ENCODE peak calls at places on chromosomes 1 and 21, in four cellular contexts. K is fibroblast of mammary gland, L is fibroblast of pulmonary artery, J is fibroblast of lung. B is an unnamed sample.
A peak's percentile ranks its signal among the peaks of the same experiment; 100 is the strongest.

GRCh38 chr1:245671349-245671748 is 516.6 kb downstream of the KIF26B start:
- DNase-seq in K (no peak), L (no peak), J (no peak), B (no peak)

GRCh38 chr1:46749921-46750404 is 31.0 kb upstream of the EFCAB14 start:
- DNase-seq in K (no peak), L (peak; percentile 11), J (no peak), B (peak; percentile 11)

GRCh38 chr21:42836767-42837301 is 42.5 kb downstream of the WDR4 start:
- DNase-seq in K (no peak), L (no peak), J (no peak), B (no peak)

GRCh38 chr1:172266528-172267174 is 153.8 kb upstream of the C1orf105 start:
- DNase-seq in K (no peak), L (no peak), J (peak; percentile 57), B (no peak)

GRCh38 chr21:38229260-38229877 is 27.4 kb upstream of the KCNJ15 start:
- DNase-seq in K (peak; percentile 37), L (peak; percentile 18), J (no peak), B (no peak)

GRCh38 chr1:171642197-171642596 is 10.3 kb downstream of the MYOC start:
- DNase-seq in K (no peak), L (no peak), J (no peak), B (no peak)

GRCh38 chr1:35717911-35718476 is 690 bp downstream of the C1orf216 start:
- DNase-seq in K (peak; percentile 73), L (peak; percentile 71), J (peak; percentile 77), B (peak; percentile 77)

GRCh38 chr1:1510912-1511532 is 940 bp upstream of the ATAD3A start:
- DNase-seq in K (peak; percentile 19), L (no peak), J (peak; percentile 20), B (peak; percentile 12)

GRCh38 chr1:206020393-206021007 is 3.2 kb downstream of the CTSE start:
- DNase-seq in K (no peak), L (no peak), J (no peak), B (no peak)

DNA sequence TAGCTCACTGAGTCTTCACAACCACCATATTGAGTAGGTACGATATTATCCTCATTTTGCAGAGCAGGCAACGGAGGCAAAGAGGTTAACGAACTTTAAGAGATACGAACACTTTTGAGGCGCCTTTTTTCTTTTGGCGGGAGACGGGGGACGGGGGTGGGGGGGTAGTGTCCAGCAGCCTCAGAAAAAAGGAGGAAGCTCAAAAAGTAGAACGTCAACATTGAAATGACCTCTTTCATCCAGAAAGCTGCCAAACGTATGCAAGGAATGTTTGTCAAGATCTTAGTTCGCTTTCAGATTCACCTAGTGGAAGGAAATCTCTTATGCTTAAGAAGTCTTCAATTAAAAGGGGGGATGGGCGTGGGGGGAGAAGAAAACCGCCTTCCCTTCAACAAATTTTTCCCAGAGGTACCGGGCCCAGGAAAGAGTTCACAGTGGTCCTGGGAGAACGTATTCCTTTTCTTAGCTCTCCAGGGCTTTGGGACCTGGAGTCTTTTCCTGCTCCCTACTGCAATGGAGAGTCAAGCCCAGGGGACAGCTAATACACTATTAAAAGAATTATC is 1.1 kb upstream of the PCAT6 start:
- DNase-seq in K (no peak), L (no peak), J (no peak), B (no peak)
- H3K4me3 ChIP-seq in K (no peak overlapping the region), L (no peak overlapping the region), J (peak overlapping the region; percentile 85), B (no peak overlapping the region)

GRCh38 chr21:33023574-33024277 is 2.0 kb upstream of the OLIG2 start:
- DNase-seq in K (no peak), L (no peak), J (no peak), B (no peak)

GRCh38 chr21:33021667-33022066 is 4.1 kb upstream of the OLIG2 start:
- DNase-seq in K (no peak), L (no peak), J (no peak), B (no peak)

GRCh38 chr21:33024278-33025103 is 1.2 kb upstream of the OLIG2 start:
- DNase-seq in K (no peak), L (no peak), J (no peak), B (no peak)

GRCh38 chr21:33022489-33022827 is 3.3 kb upstream of the OLIG2 start:
- DNase-seq in K (no peak), L (no peak), J (no peak), B (no peak)

GRCh38 chr21:33022828-33023573 is 2.7 kb upstream of the OLIG2 start:
- DNase-seq in K (no peak), L (no peak), J (no peak), B (no peak)
- H3K4me3 ChIP-seq in K (no peak overlapping the region), L (no peak overlapping the region), J (no peak overlapping the region), B (no peak overlapping the region)

GRCh38 chr1:223844521-223844961 is 1.2 kb downstream of the TP53BP2 start:
- DNase-seq in K (peak; percentile 33), L (peak; percentile 21), J (no peak), B (no peak)

GRCh38 chr1:223842784-223843183 is 3.0 kb downstream of the TP53BP2 start:
- DNase-seq in K (no peak), L (no peak), J (no peak), B (no peak)

GRCh38 chr1:223844962-223845809 is 561 bp downstream of the TP53BP2 start:
- DNase-seq in K (peak; percentile 49), L (peak; percentile 75), J (peak; percentile 68), B (peak; percentile 62)

GRCh38 chr1:223845810-223846667 is at the start of gene TP53BP2:
- DNase-seq in K (peak; percentile 81), L (peak; percentile 90), J (peak; percentile 86), B (peak; percentile 89)

DNA sequence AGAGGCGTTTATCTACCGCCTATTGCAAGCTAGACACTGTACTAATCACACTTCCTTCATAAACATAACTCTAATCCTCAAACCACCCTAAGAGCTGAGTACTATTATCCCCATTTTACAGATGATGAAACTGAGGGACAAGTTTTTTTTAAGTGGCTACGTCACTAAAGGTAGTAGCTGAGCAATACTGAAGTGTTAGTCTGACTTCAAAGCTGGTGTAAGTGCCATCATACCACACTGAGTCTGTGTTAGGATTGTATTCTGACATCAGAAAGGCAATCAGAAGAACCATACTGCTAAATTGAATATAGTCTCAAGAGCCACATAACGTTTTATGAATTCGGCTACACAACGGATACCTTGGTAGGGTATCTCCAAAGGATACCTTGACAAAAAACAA is 1.8 kb downstream of the TP53BP2 start:
- DNase-seq in K (no peak), L (peak; percentile 29), J (no peak), B (no peak)
- H3K4me3 ChIP-seq in K (peak overlapping the region; percentile 1), L (peak overlapping the region; percentile 88), J (peak overlapping the region; percentile 90), B (peak overlapping the region; percentile 72)

DNA sequence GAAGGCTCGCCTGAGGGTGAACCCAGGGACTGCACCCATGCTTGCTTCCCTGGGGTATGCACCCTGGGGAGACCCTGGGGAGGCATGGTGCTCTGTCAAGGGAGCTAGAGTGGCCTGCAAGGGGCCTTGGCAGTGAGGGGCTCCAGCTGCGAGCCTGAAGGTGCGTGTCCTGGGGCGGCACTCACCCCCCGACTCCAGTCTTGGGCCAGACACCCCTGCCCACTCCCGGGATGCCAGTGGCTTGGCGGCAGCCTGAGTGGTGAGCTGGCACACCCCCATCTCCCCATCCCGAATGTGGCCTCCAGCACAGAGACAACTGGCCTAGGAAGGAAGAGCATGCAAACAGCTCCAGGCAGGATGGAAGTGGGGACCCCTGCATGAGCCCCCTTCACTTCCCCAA is 2.6 kb downstream of the SUMO3 start:
- DNase-seq in K (no peak), L (no peak), J (no peak), B (no peak)
- H3K4me3 ChIP-seq in K (no peak overlapping the region), L (no peak overlapping the region), J (no peak overlapping the region), B (no peak overlapping the region)

DNA sequence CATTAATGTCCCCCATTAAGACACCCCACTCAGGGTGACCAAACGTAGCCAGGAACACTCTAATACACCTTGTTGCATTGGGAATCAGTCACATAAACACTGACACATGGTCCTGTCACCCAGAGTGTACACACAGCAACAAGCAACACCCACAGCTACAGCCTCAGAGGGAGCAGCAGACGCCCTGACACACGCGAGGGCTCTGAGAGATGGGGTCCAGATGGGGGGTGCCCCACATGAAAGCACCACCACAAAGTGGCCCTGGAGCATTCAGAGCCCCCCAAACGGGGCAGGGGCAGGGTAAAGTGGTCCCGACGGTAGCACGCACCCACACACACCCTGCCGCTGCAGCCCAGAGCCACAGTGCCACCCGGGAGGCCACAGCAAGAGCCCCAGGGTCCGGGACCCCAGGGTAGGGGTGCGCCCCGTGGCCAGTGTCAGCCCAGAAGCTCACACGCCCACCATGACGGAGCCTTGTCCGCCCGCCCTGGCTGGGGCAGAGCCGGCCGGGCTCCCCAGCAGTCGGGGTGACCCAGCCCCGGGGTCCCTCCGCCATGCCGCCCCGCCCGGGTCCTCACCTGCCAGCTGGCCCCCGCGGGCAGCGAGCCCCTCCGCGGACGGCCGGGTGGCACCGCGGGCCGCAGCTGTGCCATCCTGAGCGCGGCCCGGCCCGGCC is 47.3 kb downstream of the RAP1GAP start:
- DNase-seq in K (no peak), L (no peak), J (no peak), B (no peak)
- H3K4me3 ChIP-seq in K (no peak overlapping the region), L (no peak overlapping the region), J (no peak overlapping the region), B (no peak overlapping the region)

GRCh38 chr21:34362136-34362444 is 1.7 kb upstream of the KCNE2 start:
- DNase-seq in K (no peak), L (no peak), J (no peak), B (no peak)
- H3K4me3 ChIP-seq in K (no peak overlapping the region), L (no peak overlapping the region), J (no peak overlapping the region), B (no peak overlapping the region)

B was measured in cardiac fibroblast.